ENCODE peak calls at places on chromosome 9, in ten cellular contexts. One of them, this sample, is unnamed.

GRCh38 chr9:114452219-114453169 is 52.8 kb downstream of the WHRN start:
- DNase-seq in LoVo: no peak
- DNase-seq in SK-N-SH: no peak
- DNase-seq in Caki2: no peak
- DNase-seq in type B pancreatic cell: no peak
- DNase-seq in NCI-H2081: peak; percentile 87
- DNase-seq in hypothalamus: no peak
- DNase-seq in CD8-positive, alpha-beta T cell: peak; percentile 53
- DNase-seq in NCI-H1105 treated with DMSO at 0.1 percent for 48 hours: peak; percentile 90
- DNase-seq in WERI-Rb-1: no peak
- DNase-seq in this sample: peak; percentile 62

GRCh38 chr9:91943876-91944470 is 6.1 kb downstream of the ROR2 start:
- DNase-seq in LoVo: no peak
- DNase-seq in SK-N-SH: no peak
- DNase-seq in Caki2: no peak
- DNase-seq in type B pancreatic cell: no peak
- DNase-seq in NCI-H2081: no peak
- DNase-seq in hypothalamus: no peak
- DNase-seq in CD8-positive, alpha-beta T cell: no peak
- DNase-seq in NCI-H1105 treated with DMSO at 0.1 percent for 48 hours: no peak
- DNase-seq in WERI-Rb-1: no peak
- DNase-seq in this sample: no peak

GRCh38 chr9:20783057-20784038 is 99.3 kb downstream of the FOCAD start:
- DNase-seq in LoVo: no peak
- DNase-seq in SK-N-SH: no peak
- DNase-seq in Caki2: no peak
- DNase-seq in type B pancreatic cell: no peak
- DNase-seq in NCI-H2081: no peak
- DNase-seq in hypothalamus: no peak
- DNase-seq in CD8-positive, alpha-beta T cell: no peak
- DNase-seq in NCI-H1105 treated with DMSO at 0.1 percent for 48 hours: no peak
- DNase-seq in WERI-Rb-1: no peak
- DNase-seq in this sample: no peak

GRCh38 chr9:131500939-131501541 is 1.7 kb upstream of the POMT1 start:
- DNase-seq in LoVo: peak; percentile 66
- DNase-seq in SK-N-SH: no peak
- DNase-seq in Caki2: peak; percentile 30
- DNase-seq in type B pancreatic cell: no peak
- DNase-seq in NCI-H2081: no peak
- DNase-seq in hypothalamus: no peak
- DNase-seq in CD8-positive, alpha-beta T cell: peak; percentile 71
- DNase-seq in NCI-H1105 treated with DMSO at 0.1 percent for 48 hours: no peak
- DNase-seq in WERI-Rb-1: no peak
- DNase-seq in this sample: no peak

GRCh38 chr9:103942171-103942570 is 151.9 kb upstream of the SMC2 start:
- DNase-seq in LoVo: no peak
- DNase-seq in SK-N-SH: no peak
- DNase-seq in Caki2: no peak
- DNase-seq in type B pancreatic cell: no peak
- DNase-seq in NCI-H2081: peak; percentile 9
- DNase-seq in hypothalamus: no peak
- DNase-seq in CD8-positive, alpha-beta T cell: no peak
- DNase-seq in NCI-H1105 treated with DMSO at 0.1 percent for 48 hours: peak; percentile 38
- DNase-seq in WERI-Rb-1: no peak
- DNase-seq in this sample: peak; percentile 13

GRCh38 chr9:93247892-93248291 is 64.0 kb downstream of the WNK2 start:
- DNase-seq in LoVo: no peak
- DNase-seq in SK-N-SH: no peak
- DNase-seq in Caki2: no peak
- DNase-seq in type B pancreatic cell: no peak
- DNase-seq in NCI-H2081: no peak
- DNase-seq in hypothalamus: no peak
- DNase-seq in CD8-positive, alpha-beta T cell: no peak
- DNase-seq in NCI-H1105 treated with DMSO at 0.1 percent for 48 hours: no peak
- DNase-seq in WERI-Rb-1: no peak
- DNase-seq in this sample: no peak

GRCh38 chr9:129111762-129112151 is 542 bp downstream of the PTPA start:
- DNase-seq in LoVo: no peak
- DNase-seq in SK-N-SH: peak; percentile 69
- DNase-seq in Caki2: peak; percentile 12
- DNase-seq in type B pancreatic cell: no peak
- DNase-seq in NCI-H2081: peak; percentile 50
- DNase-seq in hypothalamus: no peak
- DNase-seq in CD8-positive, alpha-beta T cell: peak; percentile 52
- DNase-seq in NCI-H1105 treated with DMSO at 0.1 percent for 48 hours: peak; percentile 36
- DNase-seq in WERI-Rb-1: peak; percentile 67
- DNase-seq in this sample: no peak

GRCh38 chr9:5893591-5894236 is 3.0 kb downstream of the MLANA start:
- DNase-seq in LoVo: no peak
- DNase-seq in SK-N-SH: no peak
- DNase-seq in Caki2: no peak
- DNase-seq in type B pancreatic cell: no peak
- DNase-seq in NCI-H2081: no peak
- DNase-seq in hypothalamus: no peak
- DNase-seq in CD8-positive, alpha-beta T cell: no peak
- DNase-seq in NCI-H1105 treated with DMSO at 0.1 percent for 48 hours: no peak
- DNase-seq in WERI-Rb-1: no peak
- DNase-seq in this sample: no peak

GRCh38 chr9:79977510-79978197 is 405.9 kb downstream of the TLE4 start:
- DNase-seq in LoVo: no peak
- DNase-seq in SK-N-SH: no peak
- DNase-seq in Caki2: peak; percentile 29
- DNase-seq in type B pancreatic cell: no peak
- DNase-seq in NCI-H2081: no peak
- DNase-seq in hypothalamus: no peak
- DNase-seq in CD8-positive, alpha-beta T cell: no peak
- DNase-seq in NCI-H1105 treated with DMSO at 0.1 percent for 48 hours: no peak
- DNase-seq in WERI-Rb-1: no peak
- DNase-seq in this sample: no peak

GRCh38 chr9:113668057-113668456 is 204.5 kb downstream of the RGS3 start:
- DNase-seq in LoVo: no peak
- DNase-seq in SK-N-SH: no peak
- DNase-seq in Caki2: no peak
- DNase-seq in type B pancreatic cell: no peak
- DNase-seq in NCI-H2081: no peak
- DNase-seq in hypothalamus: no peak
- DNase-seq in CD8-positive, alpha-beta T cell: no peak
- DNase-seq in NCI-H1105 treated with DMSO at 0.1 percent for 48 hours: no peak
- DNase-seq in WERI-Rb-1: no peak
- DNase-seq in this sample: no peak

GRCh38 chr9:93672622-93673270 is 96.4 kb downstream of the PHF2 start:
- DNase-seq in LoVo: no peak
- DNase-seq in SK-N-SH: peak; percentile 24
- DNase-seq in Caki2: no peak
- DNase-seq in type B pancreatic cell: no peak
- DNase-seq in NCI-H2081: no peak
- DNase-seq in hypothalamus: no peak
- DNase-seq in CD8-positive, alpha-beta T cell: peak; percentile 23
- DNase-seq in NCI-H1105 treated with DMSO at 0.1 percent for 48 hours: no peak
- DNase-seq in WERI-Rb-1: peak; percentile 4
- DNase-seq in this sample: no peak

GRCh38 chr9:13131991-13132390 is 147.5 kb downstream of the MPDZ start:
- DNase-seq in LoVo: no peak
- DNase-seq in SK-N-SH: no peak
- DNase-seq in Caki2: no peak
- DNase-seq in type B pancreatic cell: no peak
- DNase-seq in NCI-H2081: no peak
- DNase-seq in hypothalamus: no peak
- DNase-seq in CD8-positive, alpha-beta T cell: no peak
- DNase-seq in NCI-H1105 treated with DMSO at 0.1 percent for 48 hours: no peak
- DNase-seq in WERI-Rb-1: no peak
- DNase-seq in this sample: no peak

GRCh38 chr9:108743901-108744371 is 111.8 kb downstream of the ACTL7B start:
- DNase-seq in LoVo: no peak
- DNase-seq in SK-N-SH: no peak
- DNase-seq in Caki2: peak; percentile 97
- DNase-seq in type B pancreatic cell: no peak
- DNase-seq in NCI-H2081: no peak
- DNase-seq in hypothalamus: no peak
- DNase-seq in CD8-positive, alpha-beta T cell: no peak
- DNase-seq in NCI-H1105 treated with DMSO at 0.1 percent for 48 hours: no peak
- DNase-seq in WERI-Rb-1: peak; percentile 51
- DNase-seq in this sample: no peak

GRCh38 chr9:93911871-93912554 is 43.1 kb downstream of the BARX1 start:
- DNase-seq in LoVo: no peak
- DNase-seq in SK-N-SH: no peak
- DNase-seq in Caki2: no peak
- DNase-seq in type B pancreatic cell: no peak
- DNase-seq in NCI-H2081: peak; percentile 89
- DNase-seq in hypothalamus: no peak
- DNase-seq in CD8-positive, alpha-beta T cell: no peak
- DNase-seq in NCI-H1105 treated with DMSO at 0.1 percent for 48 hours: no peak
- DNase-seq in WERI-Rb-1: no peak
- DNase-seq in this sample: peak; percentile 45

GRCh38 chr9:9318959-9319505 is 1293.8 kb downstream of the PTPRD start:
- DNase-seq in LoVo: no peak
- DNase-seq in SK-N-SH: no peak
- DNase-seq in Caki2: no peak
- DNase-seq in type B pancreatic cell: no peak
- DNase-seq in NCI-H2081: no peak
- DNase-seq in hypothalamus: no peak
- DNase-seq in CD8-positive, alpha-beta T cell: no peak
- DNase-seq in NCI-H1105 treated with DMSO at 0.1 percent for 48 hours: no peak
- DNase-seq in WERI-Rb-1: no peak
- DNase-seq in this sample: no peak

GRCh38 chr9:6552033-6552737 is 93.3 kb downstream of the GLDC start:
- DNase-seq in LoVo: no peak
- DNase-seq in SK-N-SH: peak; percentile 27
- DNase-seq in Caki2: no peak
- DNase-seq in type B pancreatic cell: no peak
- DNase-seq in NCI-H2081: peak; percentile 90
- DNase-seq in hypothalamus: no peak
- DNase-seq in CD8-positive, alpha-beta T cell: no peak
- DNase-seq in NCI-H1105 treated with DMSO at 0.1 percent for 48 hours: peak; percentile 68
- DNase-seq in WERI-Rb-1: peak; percentile 38
- DNase-seq in this sample: no peak

This sample was measured in NCI-H510A.